ENCODE peak calls at places on chromosomes 12 and 14, in four cellular contexts. O is renal cortical epithelial cell, N is coronary artery, D is fibroblast of lung. T is an unnamed sample.

GRCh38 chr14:89013098-89013504 is 188.7 kb downstream of the TTC8 start:
- DNase-seq in O (peak), N (no peak), D (peak), T (peak)

GRCh38 chr12:90922068-90922743 is 32.8 kb downstream of the CCER1 start:
- DNase-seq in O (no peak), N (no peak), D (peak), T (no peak)

GRCh38 chr12:29168000-29168399 is 18.9 kb downstream of the FAR2 start:
- DNase-seq in O (no peak), N (no peak), D (peak), T (peak)

GRCh38 chr14:95677168-95677835 is 8.9 kb upstream of the TCL1B start:
- DNase-seq in O (no peak), N (no peak), D (no peak), T (no peak)

GRCh38 chr12:6437586-6437985 is 7.2 kb upstream of the CD27 start:
- DNase-seq in O (no peak), N (no peak), D (no peak), T (no peak)

GRCh38 chr12:108332791-108333382 is 6.2 kb downstream of the CMKLR1 start:
- DNase-seq in O (peak), N (no peak), D (no peak), T (no peak)

GRCh38 chr12:18432211-18432610 is 170.9 kb downstream of the PIK3C2G start:
- DNase-seq in O (no peak), N (no peak), D (peak), T (no peak)

GRCh38 chr14:95943699-95944098 is 67.1 kb downstream of the TUNAR start:
- DNase-seq in O (no peak), N (no peak), D (no peak), T (no peak)

GRCh38 chr14:99634443-99634842 is 10.5 kb upstream of the HHIPL1 start:
- DNase-seq in O (no peak), N (no peak), D (no peak), T (no peak)

GRCh38 chr12:50550530-50551223 is 45.9 kb downstream of the DIP2B start:
- DNase-seq in O (peak), N (no peak), D (no peak), T (no peak)

T was measured in HepG2.